ENCODE peak calls at places on chromosomes 13 and 19, in seven cellular contexts. Y, G, E, R, H, B and U are unnamed samples.

GRCh38 chr19:35525873-35526272 is 2.2 kb downstream of the SBSN start:
- DNase-seq in Y (no peak), G (no peak), E (no peak), R (no peak), H (no peak), B (no peak), U (no peak)

GRCh38 chr13:100734194-100734720 is 59.7 kb upstream of the TMTC4 start:
- DNase-seq in Y (no peak), G (no peak), E (no peak), R (no peak), H (no peak), B (no peak), U (no peak)

GRCh38 chr19:17829855-17830566 is 8.7 kb upstream of the INSL3 start:
- DNase-seq in Y (no peak), G (no peak), E (no peak), R (peak; percentile 47), H (no peak), B (no peak), U (no peak)

GRCh38 chr13:70623260-70623659 is 515.0 kb upstream of the KLHL1 start:
- DNase-seq in Y (peak; percentile 11), G (no peak), E (no peak), R (peak; percentile 25), H (no peak), B (peak; percentile 32), U (no peak)

GRCh38 chr19:41064974-41065569 is 23.2 kb upstream of the CYP2A13 start:
- DNase-seq in Y (peak; percentile 21), G (no peak), E (no peak), R (peak; percentile 53), H (no peak), B (no peak), U (no peak)

GRCh38 chr19:5001547-5002131 is 32.7 kb downstream of the KDM4B start:
- DNase-seq in Y (peak; percentile 58), G (no peak), E (peak; percentile 21), R (peak; percentile 73), H (no peak), B (peak; percentile 62), U (peak; percentile 22)

GRCh38 chr19:10086032-10086903 is at the start of gene SHFL:
- DNase-seq in Y (peak; percentile 71), G (no peak), E (peak; percentile 84), R (peak; percentile 65), H (peak; percentile 78), B (peak; percentile 88), U (peak; percentile 78)

GRCh38 chr19:19321143-19321577 is 531 bp downstream of the MAU2 start:
- DNase-seq in Y (peak; percentile 9), G (no peak), E (no peak), R (peak; percentile 17), H (no peak), B (peak; percentile 60), U (no peak)

GRCh38 chr19:48506138-48506733 is 5.4 kb downstream of the LMTK3 start:
- DNase-seq in Y (peak; percentile 76), G (no peak), E (no peak), R (peak; percentile 47), H (no peak), B (peak; percentile 93), U (no peak)

GRCh38 chr13:42525035-42525504 is 48.9 kb upstream of the TNFSF11 start:
- DNase-seq in Y (peak; percentile 21), G (no peak), E (no peak), R (peak; percentile 87), H (no peak), B (no peak), U (no peak)

GRCh38 chr19:38592940-38593339 is 24.8 kb downstream of the MAP4K1 start:
- DNase-seq in Y (no peak), G (no peak), E (no peak), R (no peak), H (no peak), B (no peak), U (no peak)

GRCh38 chr19:54190503-54190941 is 586 bp upstream of the TSEN34 start:
- DNase-seq in Y (peak; percentile 100), G (peak; percentile 95), E (peak; percentile 100), R (peak; percentile 99), H (peak; percentile 100), B (peak; percentile 97), U (peak; percentile 100)

GRCh38 chr19:16222806-16223205 is 25.1 kb downstream of the AP1M1 start:
- DNase-seq in Y (no peak), G (no peak), E (no peak), R (no peak), H (no peak), B (no peak), U (no peak)

GRCh38 chr19:54576411-54576976 is 2.9 kb downstream of the LILRA2 start:
- DNase-seq in Y (no peak), G (no peak), E (no peak), R (no peak), H (no peak), B (no peak), U (no peak)

GRCh38 chr13:100244431-100244830 is 155.5 kb downstream of the PCCA start:
- DNase-seq in Y (no peak), G (no peak), E (no peak), R (no peak), H (no peak), B (no peak), U (no peak)